ENCODE peak calls at places on chromosome 13, in nine cellular contexts. H, T, I, Y, C, R, N, Z and S are unnamed samples.

GRCh38 chr13:48233886-48234488 is 981 bp downstream of the ITM2B start:
- DNase-seq in T (no peak), R (no peak), Y (no peak), Z (no peak), I (peak; percentile 46), H (no peak), N (no peak), C (peak; percentile 21), S (no peak)

GRCh38 chr13:48536851-48537250 is 4.0 kb upstream of the RCBTB2 start:
- DNase-seq in I (no peak), Z (no peak), T (no peak), C (no peak), H (no peak), N (no peak), R (no peak), Y (no peak), S (no peak)

GRCh38 chr13:98996046-98996445 is 18.2 kb upstream of the DOCK9 start:
- DNase-seq in R (no peak), Y (no peak), T (no peak), I (no peak), C (no peak), Z (no peak), N (no peak), H (no peak), S (no peak)

GRCh38 chr13:109256866-109257760 is 529.3 kb downstream of the IRS2 start:
- DNase-seq in H (peak; percentile 80), C (peak; percentile 21), I (no peak), N (no peak), Y (no peak), T (no peak), Z (peak; percentile 27), R (no peak), S (no peak)

GRCh38 chr13:57629821-57630235 is 1.7 kb upstream of the PCDH17 start:
- DNase-seq in C (peak; percentile 99), Y (peak; percentile 75), N (peak; percentile 82), I (peak; percentile 58), T (peak; percentile 91), H (peak; percentile 86), Z (peak; percentile 92), R (peak; percentile 97), S (peak; percentile 92)

GRCh38 chr13:94345374-94346195 is 133.9 kb downstream of the DCT start:
- DNase-seq in I (no peak), T (no peak), H (no peak), R (no peak), C (no peak), Z (no peak), N (no peak), Y (no peak), S (no peak)

GRCh38 chr13:24911135-24911524 is 147.2 kb downstream of the RNF17 start:
- DNase-seq in T (no peak), N (no peak), C (no peak), H (no peak), Y (no peak), R (no peak), Z (no peak), I (no peak), S (no peak)

GRCh38 chr13:85728831-85729230 is 70.4 kb downstream of the SLITRK6 start:
- DNase-seq in I (no peak), N (no peak), C (no peak), H (no peak), R (no peak), T (no peak), Z (no peak), Y (no peak), S (no peak)

GRCh38 chr13:48405865-48406264 is 7.0 kb downstream of the LPAR6 start:
- DNase-seq in R (no peak), I (no peak), T (no peak), N (no peak), H (no peak), Y (no peak), Z (no peak), C (no peak), S (no peak)

GRCh38 chr13:67880916-67881315 is 650.8 kb upstream of the PCDH9 start:
- DNase-seq in C (no peak), R (no peak), I (no peak), N (no peak), Y (no peak), T (no peak), Z (no peak), H (no peak), S (no peak)

GRCh38 chr13:112614835-112615234 is 26.9 kb upstream of the TUBGCP3 start:
- DNase-seq in T (no peak), H (no peak), I (no peak), N (no peak), R (no peak), C (no peak), Z (no peak), Y (no peak), S (no peak)

GRCh38 chr13:47188802-47189201 is 291.9 kb upstream of the HTR2A start:
- DNase-seq in I (no peak), C (no peak), T (no peak), Y (no peak), Z (no peak), N (no peak), R (no peak), H (no peak), S (no peak)

GRCh38 chr13:30807392-30807791 is 72.0 kb downstream of the ALOX5AP start:
- DNase-seq in N (no peak), I (no peak), Y (no peak), H (no peak), C (no peak), T (no peak), R (no peak), Z (no peak), S (no peak)

GRCh38 chr13:30809787-30810186 is 74.4 kb downstream of the ALOX5AP start:
- DNase-seq in T (no peak), R (no peak), N (no peak), H (no peak), Z (no peak), Y (no peak), C (no peak), I (no peak), S (no peak)

GRCh38 chr13:30806784-30807183 is 71.4 kb downstream of the ALOX5AP start:
- DNase-seq in H (no peak), C (no peak), R (no peak), I (no peak), T (no peak), N (no peak), Z (no peak), Y (no peak), S (no peak)

GRCh38 chr13:30810261-30810701 is 74.9 kb downstream of the ALOX5AP start:
- DNase-seq in N (no peak), Z (no peak), H (no peak), R (no peak), C (no peak), I (no peak), Y (no peak), T (no peak), S (no peak)

GRCh38 chr13:30808600-30808999 is 73.3 kb downstream of the ALOX5AP start:
- DNase-seq in H (no peak), R (no peak), N (no peak), C (no peak), T (no peak), Z (no peak), Y (no peak), I (no peak), S (no peak)
- H3K4me1 ChIP-seq in H (peaks cover 9% of the 10 kb centered on the region), R (peaks cover 4% of the 10 kb centered on the region), N (peaks cover 29% of the 10 kb centered on the region), C (no peaks in the 10 kb centered on the region), T (peaks cover 25% of the 10 kb centered on the region), Z (peaks cover 3% of the 10 kb centered on the region), Y (peaks cover 10% of the 10 kb centered on the region), I (no peaks in the 10 kb centered on the region), S (peaks cover 22% of the 10 kb centered on the region)

DNA sequence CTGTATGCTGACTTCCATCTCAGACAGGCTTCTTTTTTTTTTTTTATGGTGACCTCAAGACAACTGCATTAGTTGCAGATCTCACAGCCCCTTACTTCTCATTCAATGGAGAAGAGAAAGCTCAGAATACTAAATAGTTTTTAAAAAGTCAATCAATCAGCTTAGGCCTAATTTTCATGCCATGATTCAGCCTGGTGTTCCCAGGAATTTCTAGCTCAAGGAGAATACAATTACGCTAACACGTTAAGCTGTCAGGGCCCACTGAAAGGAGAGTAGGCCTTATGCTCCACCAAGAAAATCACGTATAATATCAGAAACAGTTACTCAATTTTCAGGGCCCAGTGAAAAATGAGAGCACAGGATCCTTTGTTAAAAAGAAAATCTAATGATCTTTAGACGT is 1596.0 kb upstream of the MIR17HG start:
- DNase-seq in R (no peak), Y (no peak), I (no peak), C (no peak), H (no peak), Z (no peak), T (no peak), N (no peak), S (no peak)
- H3K4me1 ChIP-seq in R (no peaks in the 10 kb centered on the region), Y (no peaks in the 10 kb centered on the region), I (no peaks in the 10 kb centered on the region), C (no peaks in the 10 kb centered on the region), H (no peaks in the 10 kb centered on the region), Z (no peaks in the 10 kb centered on the region), T (no peaks in the 10 kb centered on the region), N (no peaks in the 10 kb centered on the region), S (no peaks in the 10 kb centered on the region)

GRCh38 chr13:40148103-40148502 is 492.6 kb downstream of the COG6 start:
- DNase-seq in I (no peak), R (no peak), Y (no peak), T (no peak), Z (no peak), C (no peak), H (no peak), N (no peak), S (no peak)

GRCh38 chr13:40146586-40147240 is 491.3 kb downstream of the COG6 start:
- DNase-seq in Z (no peak), R (no peak), C (no peak), T (no peak), I (no peak), Y (no peak), H (no peak), N (no peak), S (no peak)

GRCh38 chr13:40146063-40146462 is 490.6 kb downstream of the COG6 start:
- DNase-seq in Z (no peak), Y (no peak), I (no peak), N (no peak), H (no peak), C (peak; percentile 59), R (no peak), T (no peak), S (no peak)

GRCh38 chr13:40143559-40143958 is 488.1 kb downstream of the COG6 start:
- DNase-seq in I (no peak), Z (no peak), H (no peak), T (no peak), Y (no peak), N (no peak), C (no peak), R (no peak), S (no peak)

DNA sequence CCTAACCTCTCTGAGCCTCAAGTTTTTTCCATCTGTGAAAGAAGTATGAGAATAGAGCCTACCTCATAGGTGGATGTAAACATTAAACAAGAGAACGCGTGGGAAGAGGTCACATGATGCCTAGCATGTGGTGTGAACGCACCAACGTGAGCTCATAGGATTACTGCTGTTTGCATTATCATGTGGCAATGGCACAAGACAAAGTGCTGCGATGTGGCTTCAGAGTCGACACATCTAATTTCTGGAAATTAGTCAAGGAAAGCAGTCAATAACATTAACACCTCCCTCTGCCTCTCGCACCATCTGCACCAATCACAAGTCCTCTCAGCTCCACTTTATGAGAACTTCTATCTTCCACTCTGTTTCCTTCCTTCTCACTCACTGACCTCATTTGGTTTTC is 489.7 kb downstream of the COG6 start:
- DNase-seq in T (no peak), Y (no peak), I (no peak), R (no peak), Z (no peak), H (no peak), N (no peak), C (no peak), S (no peak)
- H3K4me1 ChIP-seq in T (peaks cover 26% of the 10 kb centered on the region), Y (no peaks in the 10 kb centered on the region), I (peaks cover 9% of the 10 kb centered on the region), R (no peaks in the 10 kb centered on the region), Z (no peaks in the 10 kb centered on the region), H (no peaks in the 10 kb centered on the region), N (peaks cover 12% of the 10 kb centered on the region), C (no peaks in the 10 kb centered on the region), S (peaks cover 14% of the 10 kb centered on the region)

GRCh38 chr13:90938848-90939247 is 408.6 kb upstream of the MIR17HG start:
- DNase-seq in T (no peak), N (no peak), Z (no peak), H (no peak), I (no peak), C (no peak), Y (no peak), R (no peak), S (no peak)
- H3K4me1 ChIP-seq in T (no peaks in the 10 kb centered on the region), N (no peaks in the 10 kb centered on the region), Z (no peaks in the 10 kb centered on the region), H (no peaks in the 10 kb centered on the region), I (no peaks in the 10 kb centered on the region), C (no peaks in the 10 kb centered on the region), Y (no peaks in the 10 kb centered on the region), R (no peaks in the 10 kb centered on the region), S (no peaks in the 10 kb centered on the region)